ENCODE peak calls at places on chromosomes 6 and 20, in four cellular contexts. N, M, I and L are unnamed samples.

GRCh38 chr6:158758941-158759479 is 60.2 kb downstream of the EZR start:
- DNase-seq in M (no peak), N (no peak), I (no peak), L (no peak)

GRCh38 chr20:52012093-52012492 is 179.5 kb downstream of the ZFP64 start:
- DNase-seq in I (no peak), N (no peak), M (no peak), L (no peak)

GRCh38 chr6:167676000-167676665 is 150.6 kb upstream of the AFDN start:
- DNase-seq in M (no peak), N (no peak), I (no peak), L (no peak)

GRCh38 chr6:142787422-142787821 is 157.6 kb downstream of the HIVEP2 start:
- DNase-seq in N (no peak), I (no peak), M (no peak), L (no peak)

GRCh38 chr6:63529498-63529897 is 42.8 kb upstream of the LOC128125822 start:
- DNase-seq in N (no peak), I (no peak), M (no peak), L (no peak)

GRCh38 chr20:62832212-62832922 is 15.5 kb downstream of the COL9A3 start:
- DNase-seq in N (no peak), I (no peak), M (no peak), L (no peak)

GRCh38 chr20:24499472-24499871 is 30.0 kb downstream of the SYNDIG1 start:
- DNase-seq in I (no peak), M (no peak), N (no peak), L (no peak)

GRCh38 chr20:32354592-32355416 is 3.3 kb upstream of the ASXL1 start:
- DNase-seq in M (no peak), I (no peak), N (no peak), L (peak)

GRCh38 chr6:5671604-5672559 is 334.8 kb downstream of the NRN1 start:
- DNase-seq in I (no peak), N (no peak), M (no peak), L (no peak)

GRCh38 chr6:151351146-151351700 is 40.1 kb downstream of the ZBTB2 start:
- DNase-seq in M (no peak), N (no peak), I (no peak), L (no peak)

GRCh38 chr20:44153636-44154043 is 33.3 kb downstream of the JPH2 start:
- DNase-seq in M (no peak), I (no peak), N (no peak), L (peak)

GRCh38 chr20:8067082-8067481 is 47.5 kb upstream of the TMX4 start:
- DNase-seq in N (no peak), I (no peak), M (no peak), L (no peak)

GRCh38 chr20:6051505-6051904 is 2.4 kb downstream of the LRRN4 start:
- DNase-seq in M (no peak), I (no peak), N (no peak), L (peak)

GRCh38 chr6:3348821-3349220 is 90.1 kb downstream of the PSMG4 start:
- DNase-seq in N (no peak), M (no peak), I (no peak), L (no peak)

GRCh38 chr6:81572020-81572419 is 180.5 kb downstream of the TENT5A start:
- DNase-seq in N (no peak), M (no peak), I (no peak), L (peak)

GRCh38 chr6:165653607-165654006 is 9.4 kb downstream of the PDE10A start:
- DNase-seq in I (no peak), M (no peak), N (no peak), L (no peak)

GRCh38 chr6:3748208-3748701 is 3.3 kb downstream of the PXDC1 start:
- DNase-seq in N (no peak), I (peak), M (peak), L (peak)

GRCh38 chr6:56381852-56382251 is 134.5 kb upstream of the COL21A1 start:
- DNase-seq in M (no peak), I (no peak), N (no peak), L (no peak)